ENCODE peak calls at places on chromosome 13, in four cellular contexts. A is A172, P is DMS79, G is SHP77. D is an unnamed sample.

GRCh38 chr13:113192902-113193301 is 15.6 kb downstream of the PCID2 start:
- DNase-seq in A (no peak), G (no peak), P (no peak), D (no peak)

GRCh38 chr13:46622918-46623256 is 69.9 kb downstream of the LRCH1 start:
- DNase-seq in P (peak; percentile 35), G (no peak), A (peak; percentile 60), D (peak; percentile 43)

GRCh38 chr13:42786696-42787095 is 5.3 kb downstream of the FAM216B start:
- DNase-seq in G (no peak), P (no peak), A (no peak), D (no peak)

GRCh38 chr13:46492946-46493345 is 60.0 kb upstream of the LRCH1 start:
- DNase-seq in A (peak; percentile 33), P (no peak), G (peak; percentile 4), D (no peak)

GRCh38 chr13:114100446-114101320 is 31.7 kb downstream of the RASA3 start:
- DNase-seq in G (no peak), P (no peak), A (no peak), D (no peak)

GRCh38 chr13:34420975-34421719 is 520.9 kb upstream of the NBEA start:
- DNase-seq in P (no peak), G (no peak), A (no peak), D (no peak)

GRCh38 chr13:44768775-44769578 is 192.8 kb upstream of the TSC22D1 start:
- DNase-seq in G (no peak), A (no peak), P (no peak), D (no peak)

GRCh38 chr13:25037057-25037813 is 58.7 kb upstream of the PABPC3 start:
- DNase-seq in A (peak; percentile 46), P (no peak), G (peak; percentile 48), D (peak; percentile 22)

GRCh38 chr13:87356314-87356713 is 314.9 kb upstream of the SLITRK5 start:
- DNase-seq in G (peak; percentile 49), A (peak; percentile 17), P (no peak), D (no peak)

GRCh38 chr13:114151565-114152284 is 19.3 kb upstream of the RASA3 start:
- DNase-seq in A (peak; percentile 37), G (peak; percentile 94), P (peak; percentile 21), D (no peak)

GRCh38 chr13:30679483-30680330 is 55.6 kb upstream of the ALOX5AP start:
- DNase-seq in A (peak; percentile 16), P (no peak), G (peak; percentile 21), D (no peak)

GRCh38 chr13:30479154-30479553 is 13.4 kb upstream of the HMGB1 start:
- DNase-seq in G (no peak), P (no peak), A (no peak), D (no peak)

GRCh38 chr13:30806784-30807183 is 71.4 kb downstream of the ALOX5AP start:
- DNase-seq in A (peak; percentile 57), P (no peak), G (no peak), D (no peak)